ENCODE peak calls at places on chromosomes 2 and 18, in eight cellular contexts. N, B, G, A, U, E, V and Y are unnamed samples.

GRCh38 chr2:44671896-44672295 is 269.6 kb upstream of the SIX3 start:
- DNase-seq in N (no peak), B (no peak), G (no peak), A (no peak), U (no peak), E (peak), V (no peak), Y (no peak)

GRCh38 chr2:223928113-223929006 is 16.8 kb downstream of the WDFY1 start:
- DNase-seq in N (no peak), B (no peak), G (no peak), A (no peak), U (no peak), E (no peak), V (no peak), Y (no peak)

GRCh38 chr2:51028829-51029228 is 3.1 kb downstream of the NRXN1 start:
- DNase-seq in N (no peak), B (no peak), G (no peak), A (no peak), U (no peak), E (no peak), V (no peak), Y (no peak)

GRCh38 chr2:197229509-197230458 is 80.8 kb downstream of the ANKRD44 start:
- DNase-seq in N (peak), B (no peak), G (no peak), A (no peak), U (no peak), E (no peak), V (peak), Y (no peak)

GRCh38 chr2:171124512-171124911 is 36.2 kb downstream of the TLK1 start:
- DNase-seq in N (peak), B (no peak), G (no peak), A (no peak), U (no peak), E (no peak), V (no peak), Y (no peak)

GRCh38 chr2:100875516-100876230 is 55.7 kb downstream of the NPAS2 start:
- DNase-seq in N (no peak), B (no peak), G (no peak), A (peak), U (no peak), E (no peak), V (no peak), Y (no peak)

GRCh38 chr2:215794829-215795546 is 218.4 kb downstream of the MREG start:
- DNase-seq in N (peak), B (no peak), G (no peak), A (no peak), U (peak), E (no peak), V (no peak), Y (no peak)

GRCh38 chr2:128782411-128783192 is 463.9 kb upstream of the HS6ST1 start:
- DNase-seq in N (no peak), B (no peak), G (no peak), A (no peak), U (no peak), E (no peak), V (no peak), Y (no peak)

GRCh38 chr2:117771969-117772630 is 42.4 kb upstream of the DDX18 start:
- DNase-seq in N (peak), B (no peak), G (peak), A (no peak), U (no peak), E (peak), V (peak), Y (no peak)

GRCh38 chr2:68870215-68870614 is 982 bp downstream of the BMP10 start:
- DNase-seq in N (no peak), B (no peak), G (no peak), A (no peak), U (no peak), E (no peak), V (peak), Y (no peak)

GRCh38 chr2:138600732-138601437 is 99.3 kb downstream of the SPOPL start:
- DNase-seq in N (no peak), B (no peak), G (no peak), A (no peak), U (no peak), E (no peak), V (peak), Y (no peak)

GRCh38 chr2:72148975-72149555 is 1.4 kb upstream of the CYP26B1 start:
- DNase-seq in N (peak), B (no peak), G (peak), A (no peak), U (peak), E (peak), V (peak), Y (no peak)

GRCh38 chr2:37322368-37322767 is 2.3 kb downstream of the PRKD3 start:
- DNase-seq in N (peak), B (no peak), G (peak), A (no peak), U (no peak), E (no peak), V (peak), Y (no peak)

GRCh38 chr18:28040216-28040615 is 136.7 kb downstream of the CDH2 start:
- DNase-seq in N (no peak), B (no peak), G (no peak), A (no peak), U (no peak), E (no peak), V (no peak), Y (no peak)

GRCh38 chr2:85800576-85800975 is 46.8 kb downstream of the ATOH8 start:
- DNase-seq in N (no peak), B (no peak), G (no peak), A (no peak), U (no peak), E (no peak), V (no peak), Y (no peak)

GRCh38 chr18:48076461-48076860 is 146.0 kb upstream of the SMAD2 start:
- DNase-seq in N (no peak), B (no peak), G (no peak), A (no peak), U (no peak), E (no peak), V (no peak), Y (no peak)

GRCh38 chr18:48078448-48078847 is 148.0 kb upstream of the SMAD2 start:
- DNase-seq in N (no peak), B (no peak), G (no peak), A (no peak), U (no peak), E (no peak), V (no peak), Y (no peak)

GRCh38 chr18:48080546-48080945 is 150.1 kb upstream of the SMAD2 start:
- DNase-seq in N (no peak), B (no peak), G (no peak), A (no peak), U (no peak), E (no peak), V (no peak), Y (no peak)

GRCh38 chr18:48077291-48077690 is 146.8 kb upstream of the SMAD2 start:
- DNase-seq in N (no peak), B (no peak), G (no peak), A (no peak), U (no peak), E (no peak), V (no peak), Y (no peak)

DNA sequence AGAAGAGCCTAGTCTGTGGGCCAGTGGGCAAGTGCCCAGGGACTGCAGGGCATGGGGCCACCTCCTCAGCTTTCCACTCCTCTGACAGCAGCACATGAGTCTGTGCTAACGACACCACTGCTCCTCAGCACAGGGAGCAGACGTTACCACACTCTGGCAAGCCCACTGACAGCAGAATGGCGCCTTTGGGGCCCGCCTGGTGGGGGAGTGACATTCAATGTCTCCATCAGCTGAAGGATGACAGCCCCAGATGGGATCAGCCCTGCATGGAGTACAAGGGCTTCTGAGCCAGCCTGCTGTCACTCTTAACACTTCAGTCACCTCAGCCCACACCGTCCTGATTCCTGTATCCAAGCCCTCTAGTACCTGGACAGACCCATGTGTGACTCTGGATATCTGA is 149.4 kb upstream of the SMAD2 start:
- DNase-seq in N (no peak), B (no peak), G (no peak), A (no peak), U (no peak), E (peak), V (no peak), Y (no peak)
- TF ChIP-seq CTCF in N (no peak), B (no peak), G (no peak), A (no peak), U (no peak), E (peak), V (no peak), Y (no peak)

GRCh38 chr2:64485302-64485701 is 31.3 kb downstream of the LGALSL start:
- DNase-seq in N (no peak), B (no peak), G (no peak), A (no peak), U (no peak), E (no peak), V (peak), Y (no peak)

GRCh38 chr2:64485961-64486360 is 32.0 kb downstream of the LGALSL start:
- DNase-seq in N (peak), B (no peak), G (peak), A (no peak), U (no peak), E (no peak), V (peak), Y (no peak)

GRCh38 chr2:64481665-64482064 is 27.7 kb downstream of the LGALSL start:
- DNase-seq in N (no peak), B (no peak), G (no peak), A (no peak), U (no peak), E (no peak), V (no peak), Y (no peak)

GRCh38 chr2:64482243-64482642 is 28.3 kb downstream of the LGALSL start:
- DNase-seq in N (no peak), B (no peak), G (peak), A (no peak), U (no peak), E (no peak), V (no peak), Y (no peak)

DNA sequence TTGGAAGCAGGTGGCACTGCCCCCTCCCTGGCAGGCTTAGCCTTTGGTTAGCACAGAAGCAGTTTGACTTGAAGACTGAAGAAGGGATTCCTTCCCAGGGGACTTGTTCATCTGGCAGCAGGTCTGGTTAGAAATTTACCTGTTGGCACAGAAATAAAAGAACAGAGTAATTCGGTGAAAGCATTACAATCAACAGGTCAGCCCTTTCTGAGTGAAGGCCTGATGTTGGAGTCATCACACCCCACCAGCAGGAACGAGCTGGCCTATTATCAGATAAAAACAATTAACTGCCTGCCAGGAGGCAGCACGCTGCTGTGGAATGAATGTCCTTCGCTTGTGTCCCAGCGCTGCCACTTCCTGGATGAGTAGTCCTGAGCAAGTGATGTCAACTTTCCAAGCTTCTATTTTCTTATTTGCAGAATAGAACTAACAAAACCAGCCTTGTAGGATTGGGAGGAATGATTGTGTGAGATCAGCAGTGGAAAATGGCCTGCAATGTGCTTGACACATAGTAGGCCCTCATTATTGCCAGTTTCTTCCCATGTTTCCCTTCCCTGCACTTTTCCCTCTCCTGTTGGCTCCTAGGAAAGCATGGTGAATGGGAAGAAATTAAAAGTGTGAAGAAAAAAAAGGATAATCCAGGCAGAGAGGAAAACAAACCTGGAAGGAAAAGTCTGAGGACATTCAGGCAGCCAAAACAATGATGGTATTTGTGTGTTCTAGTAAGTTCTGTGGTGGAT is 29.0 kb downstream of the LGALSL start:
- DNase-seq in N (no peak), B (no peak), G (no peak), A (peak), U (no peak), E (no peak), V (peak), Y (no peak)
- TF ChIP-seq CTCF in N (no peak), B (no peak), G (no peak), A (no peak), U (no peak), E (no peak), V (no peak), Y (no peak)

GRCh38 chr2:150911766-150912280 is 349.8 kb downstream of the RBM43 start:
- DNase-seq in N (peak), B (peak), G (no peak), A (peak), U (no peak), E (peak), V (peak), Y (no peak)
- TF ChIP-seq CTCF in N (peak), B (peak), G (no peak), A (no peak), U (no peak), E (peak), V (peak), Y (no peak)

DNA sequence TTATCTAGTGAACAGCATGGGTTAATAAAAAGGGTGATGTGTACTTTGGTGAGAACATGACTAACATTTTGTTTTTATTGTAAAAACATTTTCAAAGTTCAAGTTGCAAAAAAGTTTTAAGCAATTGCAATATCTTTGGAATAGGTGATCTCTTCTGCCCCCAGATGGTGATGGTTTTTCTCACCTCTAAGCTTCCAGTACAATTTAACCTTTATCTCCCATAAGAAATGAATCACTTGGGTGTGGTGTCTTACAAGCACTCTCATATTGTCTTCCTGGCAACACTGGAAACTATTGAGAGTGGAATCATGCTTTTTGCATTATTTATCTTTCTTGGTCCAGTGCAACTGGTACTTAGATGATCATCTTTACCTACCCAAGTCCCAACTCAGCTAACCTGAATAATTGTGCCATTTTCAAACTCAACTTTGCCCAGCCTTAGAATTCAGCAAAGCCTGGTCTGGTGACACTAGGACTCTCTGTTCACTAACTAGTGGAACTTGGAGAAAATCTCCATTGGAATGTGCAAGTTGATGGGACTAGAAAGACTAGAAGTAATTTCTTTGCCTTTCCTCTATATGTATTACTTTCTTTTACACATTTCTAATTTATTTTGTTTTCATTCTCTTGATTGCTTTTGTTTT is 964.6 kb upstream of the ZEB2 start:
- DNase-seq in N (peak), B (no peak), G (peak), A (no peak), U (no peak), E (no peak), V (peak), Y (no peak)
- TF ChIP-seq CTCF in N (peak), B (peak), G (peak), A (peak), U (no peak), E (peak), V (peak), Y (no peak)

GRCh38 chr2:52821631-52822030 is 946.0 kb upstream of the CHAC2 start:
- DNase-seq in N (no peak), B (no peak), G (peak), A (no peak), U (no peak), E (peak), V (no peak), Y (no peak)
- TF ChIP-seq CTCF in N (no peak), B (no peak), G (peak), A (no peak), U (no peak), E (peak), V (no peak), Y (no peak)